ENCODE peak calls at places on chromosomes 16 and 17, in five cellular contexts. P is Calu3, Y is SHP77, V is keratinocyte, U is H54. W is an unnamed sample.

GRCh38 chr17:19242323-19242722 is 5.2 kb downstream of the EPN2 start:
- DNase-seq in P (peak; percentile 25), Y (no peak), V (no peak), U (no peak), W (peak; percentile 11)

GRCh38 chr16:55297910-55298175 is 26.2 kb upstream of the IRX6 start:
- DNase-seq in P (peak; percentile 24), Y (no peak), V (peak; percentile 23), U (no peak), W (no peak)

GRCh38 chr16:74751658-74752057 is 23.0 kb downstream of the FA2H start:
- DNase-seq in P (no peak), Y (no peak), V (no peak), U (no peak), W (no peak)

GRCh38 chr17:2123467-2124251 is 68.8 kb downstream of the HIC1 start:
- DNase-seq in P (no peak), Y (no peak), V (no peak), U (no peak), W (no peak)

GRCh38 chr17:37741334-37742113 is 3.3 kb downstream of the HNF1B start:
- DNase-seq in P (no peak), Y (no peak), V (no peak), U (no peak), W (no peak)

GRCh38 chr17:266701-267656 is 85.5 kb upstream of the DOC2B start:
- DNase-seq in P (no peak), Y (no peak), V (no peak), U (no peak), W (no peak)

GRCh38 chr16:1929105-1929504 is 10.9 kb upstream of the HS3ST6 start:
- DNase-seq in P (no peak), Y (peak; percentile 35), V (no peak), U (peak; percentile 77), W (peak; percentile 67)

GRCh38 chr17:61404702-61405046 is 5.0 kb downstream of the TBX2 start:
- DNase-seq in P (no peak), Y (no peak), V (no peak), U (no peak), W (no peak)

GRCh38 chr16:340370-341091 is 12.0 kb downstream of the AXIN1 start:
- DNase-seq in P (no peak), Y (no peak), V (no peak), U (no peak), W (no peak)

GRCh38 chr17:71709974-71710373 is 410.8 kb upstream of the SOX9 start:
- DNase-seq in P (no peak), Y (no peak), V (no peak), U (no peak), W (no peak)

GRCh38 chr17:60443713-60444112 is 21.4 kb downstream of the CHCT1 start:
- DNase-seq in P (no peak), Y (no peak), V (no peak), U (no peak), W (no peak)

GRCh38 chr16:4317471-4318170 is 1.8 kb downstream of the GLIS2 start:
- DNase-seq in P (peak; percentile 51), Y (no peak), V (no peak), U (peak; percentile 80), W (peak; percentile 37)

GRCh38 chr17:55852734-55853133 is 101.9 kb downstream of the PCTP start:
- DNase-seq in P (no peak), Y (no peak), V (no peak), U (no peak), W (peak; percentile 77)

GRCh38 chr16:12627394-12627793 is 176.3 kb downstream of the CPPED1 start:
- DNase-seq in P (no peak), Y (no peak), V (no peak), U (no peak), W (no peak)

GRCh38 chr16:24203675-24204074 is 52.5 kb upstream of the CACNG3 start:
- DNase-seq in P (no peak), Y (no peak), V (no peak), U (no peak), W (no peak)

GRCh38 chr17:79829004-79829403 is 10.2 kb downstream of the CBX4 start:
- DNase-seq in P (no peak), Y (no peak), V (no peak), U (no peak), W (peak; percentile 42)

GRCh38 chr17:27457731-27458523 is 1.7 kb downstream of the KSR1 start:
- DNase-seq in P (no peak), Y (no peak), V (no peak), U (no peak), W (no peak)

GRCh38 chr17:27546624-27547300 is 84.2 kb upstream of the LGALS9 start:
- DNase-seq in P (no peak), Y (no peak), V (no peak), U (no peak), W (peak; percentile 85)

GRCh38 chr17:47278561-47278960 is 24.9 kb downstream of the ITGB3 start:
- DNase-seq in P (no peak), Y (no peak), V (no peak), U (no peak), W (no peak)

GRCh38 chr17:76014100-76014924 is 12.8 kb downstream of the EVPL start:
- DNase-seq in P (peak; percentile 82), Y (peak; percentile 94), V (no peak), U (peak; percentile 93), W (peak; percentile 97)

GRCh38 chr17:7308625-7309433 is 1.4 kb downstream of the EIF5A start:
- DNase-seq in P (peak; percentile 74), Y (peak; percentile 77), V (no peak), U (peak; percentile 77), W (peak; percentile 93)

GRCh38 chr17:78865682-78866390 is 25.2 kb upstream of the USP36 start:
- DNase-seq in P (peak; percentile 81), Y (peak; percentile 70), V (no peak), U (peak; percentile 50), W (peak; percentile 88)

GRCh38 chr16:14401839-14402115 is 228.3 kb downstream of the PARN start:
- DNase-seq in P (no peak), Y (no peak), V (no peak), U (no peak), W (no peak)

GRCh38 chr17:20263595-20263994 is 203.7 kb downstream of the LGALS9B start:
- DNase-seq in P (no peak), Y (no peak), V (no peak), U (no peak), W (peak; percentile 2)

W was measured in DMS53.